ENCODE peak calls at places on chromosomes 3 and 15, in ten cellular contexts. I, G, X, E, C, N, K, Q, R and W are unnamed samples.

GRCh38 chr3:78918361-78919020 is 849.3 kb downstream of the ROBO1 start:
- DNase-seq in I (no peak), G (no peak), X (no peak), E (no peak), C (no peak), N (no peak), K (peak; percentile 30), Q (no peak), R (no peak), W (peak; percentile 21)

GRCh38 chr15:85009435-85009834 is 27.8 kb downstream of the PDE8A start:
- DNase-seq in I (no peak), G (no peak), X (no peak), E (no peak), C (no peak), N (no peak), K (no peak), Q (no peak), R (no peak), W (no peak)

GRCh38 chr3:72185549-72186484 is 400.9 kb upstream of the PROK2 start:
- DNase-seq in I (no peak), G (peak; percentile 78), X (no peak), E (peak; percentile 61), C (no peak), N (peak; percentile 80), K (peak; percentile 81), Q (peak; percentile 80), R (no peak), W (peak; percentile 44)

GRCh38 chr3:37819591-37819990 is 42.1 kb upstream of the CTDSPL start:
- DNase-seq in I (no peak), G (no peak), X (no peak), E (no peak), C (no peak), N (no peak), K (no peak), Q (no peak), R (no peak), W (peak; percentile 3)

GRCh38 chr3:185151959-185152432 is 864 bp downstream of the C3orf70 start:
- DNase-seq in I (peak; percentile 86), G (no peak), X (no peak), E (no peak), C (no peak), N (no peak), K (peak; percentile 39), Q (no peak), R (no peak), W (no peak)

GRCh38 chr3:151002582-151002981 is 30.1 kb upstream of the CLRN1 start:
- DNase-seq in I (no peak), G (no peak), X (no peak), E (no peak), C (no peak), N (no peak), K (no peak), Q (no peak), R (no peak), W (no peak)

GRCh38 chr15:41241251-41241964 is 10.3 kb downstream of the CHP1 start:
- DNase-seq in I (no peak), G (peak; percentile 36), X (no peak), E (no peak), C (no peak), N (no peak), K (no peak), Q (no peak), R (no peak), W (no peak)

GRCh38 chr3:149245738-149246451 is 24.3 kb upstream of the CP start:
- DNase-seq in I (no peak), G (no peak), X (no peak), E (peak; percentile 41), C (no peak), N (peak; percentile 59), K (peak; percentile 70), Q (peak; percentile 49), R (no peak), W (peak; percentile 73)

GRCh38 chr3:83655083-83655482 is 1303.7 kb upstream of the CADM2 start:
- DNase-seq in I (no peak), G (no peak), X (no peak), E (no peak), C (no peak), N (no peak), K (no peak), Q (no peak), R (no peak), W (no peak)

GRCh38 chr3:58487140-58487886 is 4.6 kb upstream of the KCTD6 start:
- DNase-seq in I (peak; percentile 69), G (peak; percentile 51), X (no peak), E (peak; percentile 14), C (no peak), N (peak; percentile 56), K (peak; percentile 63), Q (peak; percentile 56), R (no peak), W (peak; percentile 71)

GRCh38 chr15:45179221-45179985 is 8.4 kb downstream of the SHF start:
- DNase-seq in I (no peak), G (peak; percentile 47), X (no peak), E (no peak), C (peak; percentile 82), N (no peak), K (peak; percentile 17), Q (no peak), R (peak; percentile 84), W (peak; percentile 64)

GRCh38 chr15:35624881-35625280 is 78.9 kb upstream of the DPH6 start:
- DNase-seq in I (peak; percentile 88), G (no peak), X (no peak), E (no peak), C (peak; percentile 62), N (peak; percentile 82), K (peak; percentile 91), Q (peak; percentile 54), R (no peak), W (peak; percentile 85)

GRCh38 chr15:35627696-35628095 is 81.7 kb upstream of the DPH6 start:
- DNase-seq in I (no peak), G (no peak), X (no peak), E (no peak), C (no peak), N (no peak), K (no peak), Q (no peak), R (no peak), W (no peak)

GRCh38 chr15:35626984-35627383 is 81.0 kb upstream of the DPH6 start:
- DNase-seq in I (no peak), G (no peak), X (no peak), E (no peak), C (no peak), N (no peak), K (no peak), Q (no peak), R (no peak), W (no peak)

GRCh38 chr15:35622641-35623340 is 76.8 kb upstream of the DPH6 start:
- DNase-seq in I (no peak), G (no peak), X (no peak), E (no peak), C (no peak), N (no peak), K (no peak), Q (no peak), R (no peak), W (peak; percentile 47)

GRCh38 chr15:35626531-35626930 is 80.6 kb upstream of the DPH6 start:
- DNase-seq in I (no peak), G (no peak), X (no peak), E (no peak), C (no peak), N (no peak), K (peak; percentile 17), Q (no peak), R (no peak), W (no peak)
- TF ChIP-seq CTCF in I (no peak), G (no peak), X (no peak), E (no peak), C (no peak), N (no peak), K (no peak), Q (no peak), R (no peak), W (no peak)

GRCh38 chr3:12139111-12139511 is 19.6 kb downstream of the TIMP4 start:
- DNase-seq in I (no peak), G (peak; percentile 31), X (no peak), E (peak; percentile 33), C (no peak), N (peak; percentile 73), K (peak; percentile 54), Q (peak; percentile 74), R (peak; percentile 64), W (peak; percentile 68)

GRCh38 chr3:12136371-12136770 is 22.3 kb downstream of the TIMP4 start:
- DNase-seq in I (no peak), G (no peak), X (no peak), E (no peak), C (no peak), N (no peak), K (no peak), Q (no peak), R (no peak), W (no peak)

GRCh38 chr3:12135029-12135634 is 23.6 kb downstream of the TIMP4 start:
- DNase-seq in I (peak; percentile 82), G (peak; percentile 61), X (peak; percentile 75), E (peak; percentile 55), C (peak; percentile 86), N (peak; percentile 74), K (peak; percentile 58), Q (peak; percentile 68), R (peak; percentile 76), W (peak; percentile 71)

GRCh38 chr3:12141350-12141749 is 17.4 kb downstream of the TIMP4 start:
- DNase-seq in I (no peak), G (no peak), X (no peak), E (no peak), C (no peak), N (no peak), K (no peak), Q (no peak), R (no peak), W (no peak)

DNA sequence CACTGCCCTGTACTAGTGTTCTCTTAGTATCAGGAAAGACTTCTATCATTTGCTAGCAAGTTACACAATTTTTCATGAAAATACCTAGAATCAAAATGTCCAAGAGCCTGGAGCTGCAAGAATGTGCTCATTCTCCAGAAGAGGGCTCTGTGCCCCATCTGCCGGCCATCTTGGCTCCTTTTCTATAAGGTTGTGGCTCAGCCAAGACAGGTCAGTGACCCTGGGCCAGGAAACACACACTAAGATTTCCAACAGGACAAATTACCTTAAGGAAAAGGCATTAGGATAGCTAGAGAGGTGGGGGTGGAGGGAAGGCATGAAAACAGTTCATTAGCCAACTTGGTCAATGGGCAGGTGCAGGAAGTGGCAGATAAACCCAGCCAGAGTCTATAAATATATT is 20.7 kb downstream of the TIMP4 start:
- DNase-seq in I (no peak), G (peak; percentile 28), X (no peak), E (no peak), C (no peak), N (no peak), K (peak; percentile 26), Q (peak; percentile 33), R (peak; percentile 53), W (peak; percentile 64)
- TF ChIP-seq CTCF in I (peak; percentile 28), G (peak; percentile 71), X (no peak), E (peak; percentile 57), C (peak; percentile 42), N (peak; percentile 78), K (peak; percentile 50), Q (peak; percentile 57), R (peak; percentile 43), W (peak; percentile 50)

GRCh38 chr3:75001330-75001729 is 386.9 kb upstream of the CNTN3 start:
- DNase-seq in I (no peak), G (no peak), X (no peak), E (peak; percentile 1), C (no peak), N (no peak), K (peak; percentile 9), Q (no peak), R (peak; percentile 37), W (peak; percentile 25)
- TF ChIP-seq CTCF in I (no peak), G (peak; percentile 18), X (no peak), E (peak; percentile 18), C (peak; percentile 25), N (no peak), K (peak; percentile 45), Q (no peak), R (peak; percentile 69), W (peak; percentile 37)

GRCh38 chr15:88337993-88338392 is 81.5 kb upstream of the NTRK3 start:
- DNase-seq in I (no peak), G (no peak), X (no peak), E (no peak), C (no peak), N (no peak), K (peak; percentile 25), Q (no peak), R (peak; percentile 25), W (no peak)
- TF ChIP-seq CTCF in I (no peak), G (no peak), X (no peak), E (no peak), C (no peak), N (no peak), K (no peak), Q (no peak), R (peak; percentile 36), W (no peak)